ENCODE peak calls at places on chromosomes 12 and 14, in four cellular contexts. O, H, M and Z are unnamed samples.

GRCh38 chr14:30296956-30297405 is 262.0 kb upstream of the G2E3 start:
- DNase-seq in O (no peak), H (no peak), M (no peak), Z (no peak)

GRCh38 chr14:47040490-47040889 is 388.9 kb upstream of the RPL10L start:
- DNase-seq in O (no peak), H (no peak), M (no peak), Z (no peak)

GRCh38 chr14:43285575-43285974 is 1221.5 kb downstream of the FSCB start:
- DNase-seq in O (no peak), H (no peak), M (no peak), Z (no peak)

GRCh38 chr14:55911794-55912193 is 206.4 kb upstream of the PELI2 start:
- DNase-seq in O (no peak), H (no peak), M (no peak), Z (no peak)

GRCh38 chr14:35161231-35161630 is 38.9 kb downstream of the PRORP start:
- DNase-seq in O (no peak), H (no peak), M (no peak), Z (no peak)

GRCh38 chr12:79373896-79374499 is 316.8 kb downstream of the PAWR start:
- DNase-seq in O (no peak), H (no peak), M (no peak), Z (no peak)

GRCh38 chr12:116765271-116765670 is 27.2 kb downstream of the RNFT2 start:
- DNase-seq in O (no peak), H (no peak), M (no peak), Z (no peak)

GRCh38 chr12:43540474-43540873 is 11.5 kb downstream of the ADAMTS20 start:
- DNase-seq in O (no peak), H (no peak), M (no peak), Z (no peak)

GRCh38 chr14:99273724-99274345 is 1.8 kb upstream of the BCL11B start:
- DNase-seq in O (no peak), H (no peak), M (no peak), Z (no peak)

GRCh38 chr12:102095677-102096263 is 24.1 kb downstream of the NUP37 start:
- DNase-seq in O (peak), H (no peak), M (no peak), Z (no peak)

GRCh38 chr14:91870001-91870400 is 2.7 kb upstream of the TC2N start:
- DNase-seq in O (no peak), H (no peak), M (peak), Z (no peak)

GRCh38 chr12:111227476-111228420 is 141.1 kb downstream of the PHETA1 start:
- DNase-seq in O (no peak), H (no peak), M (no peak), Z (no peak)